ENCODE peak calls at places on chromosomes 6 and 20, in five cellular contexts. N is HCT116, L is suprapubic skin, P is heart left ventricle, W is IMR-90. F is an unnamed sample.
A peak's percentile ranks its signal among the peaks of the same experiment; 100 is the strongest.

GRCh38 chr20:15865553-15865952 is 707.7 kb downstream of the KIF16B start:
- DNase-seq in P (no peak), L (no peak), N (no peak), W (no peak), F (no peak)

GRCh38 chr6:34674268-34674639 is 22.3 kb downstream of the ILRUN start:
- DNase-seq in W (no peak), P (no peak), N (no peak), L (no peak), F (no peak)

GRCh38 chr6:118770835-118771234 is 119.4 kb upstream of the CEP85L start:
- DNase-seq in L (no peak), N (no peak), P (no peak), W (no peak), F (no peak)

GRCh38 chr6:96330884-96331283 is 190.7 kb upstream of the UFL1 start:
- DNase-seq in L (no peak), P (no peak), N (no peak), W (no peak), F (no peak)

GRCh38 chr6:113813207-113813606 is 43.9 kb upstream of the MARCKS start:
- DNase-seq in L (no peak), N (no peak), P (no peak), W (peak; percentile 86), F (no peak)

GRCh38 chr6:119096683-119097310 is 18.3 kb upstream of the FAM184A start:
- DNase-seq in P (peak; percentile 68), N (no peak), W (peak; percentile 3), L (peak; percentile 91), F (peak; percentile 52)

GRCh38 chr20:45336530-45337366 is 11.5 kb downstream of the SDC4 start:
- DNase-seq in N (no peak), P (no peak), L (no peak), W (peak; percentile 95), F (peak; percentile 84)

GRCh38 chr20:40959325-40960092 is 69.1 kb upstream of the TOP1 start:
- DNase-seq in N (no peak), P (no peak), L (no peak), W (no peak), F (no peak)

GRCh38 chr6:168874637-168875036 is 379.0 kb downstream of the THBS2 start:
- DNase-seq in W (no peak), L (no peak), N (no peak), P (no peak), F (no peak)

GRCh38 chr6:117840541-117840983 is 66.5 kb upstream of the SLC35F1 start:
- DNase-seq in N (peak; percentile 68), W (peak; percentile 36), P (no peak), L (no peak), F (no peak)

GRCh38 chr20:58513580-58514285 is 1.5 kb downstream of the APCDD1L start:
- DNase-seq in P (no peak), N (no peak), W (no peak), L (no peak), F (no peak)

GRCh38 chr6:39932386-39932785 is 1.9 kb downstream of the MOCS1 start:
- DNase-seq in N (no peak), L (no peak), P (no peak), W (no peak), F (no peak)

GRCh38 chr20:24634855-24635254 is 165.4 kb downstream of the SYNDIG1 start:
- DNase-seq in N (peak; percentile 29), W (peak; percentile 94), P (no peak), L (peak; percentile 65), F (no peak)

GRCh38 chr6:45445749-45446454 is 68.2 kb upstream of the SUPT3H start:
- DNase-seq in P (peak; percentile 61), W (peak; percentile 99), N (peak; percentile 94), L (no peak), F (peak; percentile 77)

GRCh38 chr6:77456531-77457248 is 6.6 kb downstream of the HTR1B start:
- DNase-seq in N (peak; percentile 65), P (no peak), W (peak; percentile 100), L (no peak), F (no peak)

GRCh38 chr20:14543040-14543439 is 205.6 kb upstream of the FLRT3 start:
- DNase-seq in L (no peak), W (peak; percentile 13), P (no peak), N (no peak), F (no peak)

GRCh38 chr6:46626228-46626909 is 26.2 kb downstream of the CYP39A1 start:
- DNase-seq in P (no peak), N (peak; percentile 22), L (no peak), W (peak; percentile 21), F (no peak)

GRCh38 chr6:139080255-139080920 is 51.8 kb downstream of the ABRACL start:
- DNase-seq in W (no peak), P (no peak), N (no peak), L (no peak), F (peak; percentile 31)

GRCh38 chr6:35299674-35300073 is 2.1 kb downstream of the DEF6 start:
- DNase-seq in W (no peak), L (no peak), P (no peak), N (no peak), F (no peak)

GRCh38 chr20:50635676-50636600 is 55.4 kb downstream of the RIPOR3 start:
- DNase-seq in L (no peak), W (peak; percentile 49), P (peak; percentile 86), N (peak; percentile 67), F (peak; percentile 56)

GRCh38 chr6:113882341-113882740 is 25.2 kb downstream of the MARCKS start:
- DNase-seq in L (no peak), N (no peak), P (no peak), W (no peak), F (no peak)

GRCh38 chr6:4355241-4355640 is 219.9 kb upstream of the ECI2 start:
- DNase-seq in L (no peak), N (peak; percentile 13), W (peak; percentile 95), P (no peak), F (no peak)

GRCh38 chr6:122853259-122853995 is 64.4 kb downstream of the SMPDL3A start:
- DNase-seq in N (no peak), W (no peak), P (no peak), L (no peak), F (no peak)

GRCh38 chr20:22245139-22245538 is 339.2 kb downstream of the FOXA2 start:
- DNase-seq in W (no peak), N (no peak), L (no peak), P (no peak), F (no peak)

GRCh38 chr6:14922306-14922705 is 323.6 kb upstream of the JARID2 start:
- DNase-seq in W (no peak), L (no peak), P (no peak), N (no peak), F (peak; percentile 41)

GRCh38 chr6:129643968-129644367 is 66.0 kb downstream of the ARHGAP18 start:
- DNase-seq in L (no peak), P (no peak), N (no peak), W (no peak), F (no peak)

GRCh38 chr20:19913927-19914614 is 103.1 kb upstream of the NAA20 start:
- DNase-seq in P (no peak), L (no peak), W (peak; percentile 51), N (no peak), F (no peak)

GRCh38 chr6:43669050-43669921 is 18.3 kb downstream of the MRPS18A start:
- DNase-seq in L (peak; percentile 83), W (peak; percentile 59), N (no peak), P (peak; percentile 82), F (peak; percentile 62)
- TF ChIP-seq POLR2A in L (no peak), W (no peak), N (no peak), P (no peak), F (peak; percentile 7)

DNA sequence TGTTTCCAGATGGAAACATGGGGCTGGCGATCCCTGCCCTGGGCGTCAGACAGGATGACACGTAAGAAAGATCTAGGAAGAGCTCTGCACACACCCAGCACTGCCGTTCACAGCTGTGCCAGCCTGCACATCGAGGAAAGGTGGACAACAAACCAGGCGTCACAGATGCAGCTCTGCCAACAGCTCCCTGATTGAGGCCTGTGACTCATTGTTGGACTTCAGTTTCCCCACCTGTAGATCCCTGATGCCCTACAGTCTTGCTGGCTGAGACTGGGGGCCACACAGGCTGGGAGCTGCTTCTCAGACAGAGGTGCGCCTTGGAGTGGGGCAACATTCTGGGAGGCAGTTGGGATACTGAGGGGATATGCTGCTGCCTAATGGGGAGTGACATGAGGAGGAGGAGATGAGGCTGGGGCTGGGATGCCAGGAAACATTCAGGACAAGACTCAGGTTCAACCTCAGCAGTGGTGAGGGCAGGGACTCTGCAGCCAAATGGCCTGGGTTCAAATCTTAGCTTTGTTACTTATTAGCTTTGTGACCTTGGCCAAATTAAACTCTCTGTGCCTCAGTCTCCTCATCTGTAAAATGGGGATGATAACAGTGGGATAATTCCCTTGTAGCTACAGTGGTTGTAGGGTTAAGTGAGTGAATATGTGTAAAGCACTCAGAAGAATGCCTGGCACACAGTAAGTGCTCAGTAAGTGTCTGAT is 1.7 kb downstream of the PI16 start:
- DNase-seq in W (no peak), N (no peak), L (peak; percentile 66), P (no peak), F (no peak)
- H3K4me3 ChIP-seq in W (no peak overlapping the region), N (no peak overlapping the region), L (no peak overlapping the region), P (no peak overlapping the region), F (no peak overlapping the region)

GRCh38 chr20:10795286-10796026 is 121.7 kb upstream of the JAG1 start:
- DNase-seq in W (no peak), N (no peak), P (no peak), L (no peak), F (no peak)
- TF ChIP-seq POLR2A in W (no peak), N (no peak), P (no peak), L (no peak), F (no peak)

GRCh38 chr20:2734899-2735298 is 42.3 kb downstream of the EBF4 start:
- DNase-seq in P (no peak), W (no peak), L (no peak), N (no peak), F (no peak)

GRCh38 chr20:2729791-2730190 is 37.2 kb downstream of the EBF4 start:
- DNase-seq in W (peak; percentile 6), P (no peak), L (no peak), N (no peak), F (no peak)

GRCh38 chr20:2729251-2729713 is 36.7 kb downstream of the EBF4 start:
- DNase-seq in N (no peak), L (no peak), W (no peak), P (no peak), F (no peak)
- H3K4me3 ChIP-seq in N (no peak overlapping the region), L (no peak overlapping the region), W (no peak overlapping the region), P (no peak overlapping the region), F (no peak overlapping the region)

DNA sequence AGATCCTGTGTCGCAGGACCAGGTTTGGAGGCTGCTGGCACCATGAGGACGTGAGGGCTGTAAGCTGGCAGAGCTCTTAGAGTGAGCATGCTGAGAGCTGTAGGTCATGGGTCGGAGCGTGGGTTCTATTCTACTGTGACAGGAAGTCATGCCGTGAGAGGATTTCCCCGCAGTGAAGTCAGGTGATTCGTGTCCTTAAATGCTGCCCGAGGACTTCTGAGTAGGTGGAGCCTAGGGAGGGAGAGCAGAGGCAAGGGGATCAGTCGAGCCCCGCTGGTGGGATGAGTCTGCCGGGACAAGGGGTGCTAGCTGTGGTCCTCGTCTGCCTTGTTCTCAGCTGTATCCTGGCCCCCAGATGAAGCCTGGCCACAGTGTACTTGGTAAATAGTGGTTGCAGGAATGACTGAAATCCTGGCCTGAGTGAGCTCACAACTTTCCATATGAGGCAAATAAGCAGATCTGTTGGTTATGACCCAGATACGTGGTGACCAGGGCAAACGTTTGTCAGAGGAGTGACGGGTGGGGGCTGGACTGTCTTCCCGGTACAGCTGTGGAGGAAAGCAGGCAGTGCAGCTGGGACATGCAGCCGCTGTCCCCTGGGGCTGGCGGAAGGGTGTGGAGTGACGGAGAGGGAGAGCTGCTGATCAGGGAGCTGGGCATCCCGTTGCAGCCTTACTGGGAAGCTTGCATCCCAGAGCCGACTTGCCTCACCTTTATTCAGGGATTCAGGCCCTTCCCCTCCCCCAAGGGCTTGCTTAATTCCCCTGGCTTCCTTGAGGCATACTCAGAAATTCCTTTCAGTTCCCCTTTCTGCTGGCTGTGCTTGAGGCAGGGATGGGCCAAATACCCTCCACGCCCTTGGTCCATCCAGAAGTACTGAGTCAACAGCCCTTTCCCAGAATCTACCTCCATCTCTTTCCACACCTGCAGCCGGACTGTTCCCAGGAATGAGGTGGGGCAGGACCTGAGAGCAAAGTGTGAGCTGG is 250.9 kb upstream of the RREB1 start:
- DNase-seq in P (peak; percentile 82), N (no peak), W (peak; percentile 37), L (peak; percentile 84), F (peak; percentile 47)
- TF ChIP-seq POLR2A in P (no peak), N (no peak), W (no peak), L (no peak), F (no peak)

F was measured in gastrocnemius medialis.